ENCODE peak calls at places on chromosomes 6 and 20, in seven cellular contexts. Z is fibroblast of the aortic adventitia; O is iPS DF 19.7; L is ELF-1; K is LoVo; P is stimulated activated naive CD4-positive, alpha-beta T cell; A is DMS153. U is an unnamed sample.

GRCh38 chr20:8720089-8720488 is 348.8 kb upstream of the PLCB4 start:
- DNase-seq in Z (peak), O (no peak), L (no peak), K (no peak), P (no peak), A (peak), U (no peak)

GRCh38 chr20:51368461-51369211 is 173.9 kb downstream of the NFATC2 start:
- DNase-seq in Z (no peak), O (no peak), L (no peak), K (no peak), P (no peak), A (no peak), U (no peak)

GRCh38 chr6:156942266-156942665 is 165.1 kb downstream of the ARID1B start:
- DNase-seq in Z (no peak), O (no peak), L (peak), K (no peak), P (no peak), A (no peak), U (no peak)

GRCh38 chr6:122673345-122673961 is 63.2 kb downstream of the PKIB start:
- DNase-seq in Z (no peak), O (no peak), L (no peak), K (peak), P (no peak), A (no peak), U (peak)

GRCh38 chr20:37229300-37229699 is 32.3 kb downstream of the GHRH start:
- DNase-seq in Z (no peak), O (peak), L (peak), K (no peak), P (no peak), A (no peak), U (no peak)

GRCh38 chr6:137240168-137240567 is 21.0 kb upstream of the IFNGR1 start:
- DNase-seq in Z (peak), O (no peak), L (no peak), K (no peak), P (no peak), A (no peak), U (peak)

GRCh38 chr6:85416049-85416448 is 33.8 kb upstream of the NT5E start:
- DNase-seq in Z (no peak), O (no peak), L (no peak), K (no peak), P (no peak), A (no peak), U (no peak)

GRCh38 chr20:53918949-53919361 is 151.4 kb downstream of the BCAS1 start:
- DNase-seq in Z (no peak), O (peak), L (peak), K (no peak), P (no peak), A (no peak), U (no peak)

GRCh38 chr6:50442531-50443040 is 270.7 kb upstream of the TFAP2D start:
- DNase-seq in Z (no peak), O (no peak), L (no peak), K (no peak), P (no peak), A (no peak), U (no peak)

GRCh38 chr6:45880139-45880538 is 135.5 kb downstream of the CLIC5 start:
- DNase-seq in Z (no peak), O (no peak), L (peak), K (peak), P (no peak), A (no peak), U (peak)

GRCh38 chr6:116144590-116144989 is 18.7 kb upstream of the COL10A1 start:
- DNase-seq in Z (peak), O (no peak), L (no peak), K (peak), P (no peak), A (no peak), U (no peak)

U was measured in hepatocyte.